ENCODE peak calls at places on chromosomes 12 and 14, in ten cellular contexts. H is naive B cell, N is brain microvascular endothelial cell, L is lung, B is AG10803, K is immature natural killer cell, G is smooth muscle cell of the brain vasculature, Z is progenitor cell of endocrine pancreas, X is NCI-H1694, Y is HCEC 1CT. U is an unnamed sample.

GRCh38 chr14:32696325-32697101 is 242.2 kb upstream of the NPAS3 start:
- DNase-seq in H (no peak), N (no peak), L (no peak), B (no peak), K (no peak), G (no peak), Z (no peak), X (peak), Y (no peak), U (no peak)

GRCh38 chr12:94071258-94071657 is 77.1 kb upstream of the PLXNC1 start:
- DNase-seq in H (no peak), N (no peak), L (no peak), B (no peak), K (no peak), G (no peak), Z (no peak), X (no peak), Y (no peak), U (no peak)

GRCh38 chr12:47754881-47755280 is 3.8 kb downstream of the RAPGEF3 start:
- DNase-seq in H (no peak), N (no peak), L (peak), B (no peak), K (peak), G (no peak), Z (no peak), X (no peak), Y (no peak), U (no peak)

GRCh38 chr14:93039649-93040315 is 75.9 kb downstream of the ITPK1 start:
- DNase-seq in H (no peak), N (no peak), L (peak), B (no peak), K (no peak), G (no peak), Z (no peak), X (no peak), Y (no peak), U (no peak)

GRCh38 chr14:69002069-69002468 is 23.0 kb upstream of the ACTN1 start:
- DNase-seq in H (no peak), N (no peak), L (no peak), B (peak), K (peak), G (no peak), Z (no peak), X (no peak), Y (peak), U (no peak)

GRCh38 chr12:2129076-2129475 is 76.3 kb downstream of the CACNA1C start:
- DNase-seq in H (no peak), N (no peak), L (no peak), B (peak), K (no peak), G (no peak), Z (no peak), X (no peak), Y (peak), U (no peak)

GRCh38 chr12:50197297-50197727 is 30.1 kb upstream of the CERS5 start:
- DNase-seq in H (no peak), N (no peak), L (no peak), B (no peak), K (no peak), G (no peak), Z (no peak), X (no peak), Y (no peak), U (no peak)

GRCh38 chr12:88993655-88994054 is 358.6 kb downstream of the DUSP6 start:
- DNase-seq in H (no peak), N (peak), L (no peak), B (peak), K (no peak), G (peak), Z (no peak), X (peak), Y (peak), U (peak)

U was measured in left kidney.